ENCODE peak calls at places on chromosomes 1 and 21, in ten cellular contexts. One of them, this sample, is unnamed.

GRCh38 chr1:64721135-64721534 is 23.7 kb upstream of the RAVER2 start:
- DNase-seq in posterior cingulate gyrus: no peak
- DNase-seq in hypothalamus: no peak
- DNase-seq in kidney tubule cell: no peak
- DNase-seq in activated CD4-positive, alpha-beta T cell treated with anti-CD3 and anti-CD28 coated beads for 36 hours: no peak
- DNase-seq in NCI-H1105: no peak
- DNase-seq in heart left ventricle: no peak
- DNase-seq in T1000: no peak
- DNase-seq in DMS153: no peak
- DNase-seq in stimulated activated CD8-positive, alpha-beta memory T cell treated with anti-CD3 and anti-CD28 coated beads, Interleukin-15, amount 100 ng/mL, for 4 hours: no peak
- DNase-seq in this sample: no peak

GRCh38 chr1:165075725-165076370 is 280.7 kb downstream of the LMX1A start:
- DNase-seq in posterior cingulate gyrus: no peak
- DNase-seq in hypothalamus: no peak
- DNase-seq in kidney tubule cell: peak; percentile 15
- DNase-seq in activated CD4-positive, alpha-beta T cell treated with anti-CD3 and anti-CD28 coated beads for 36 hours: peak; percentile 15
- DNase-seq in NCI-H1105: no peak
- DNase-seq in heart left ventricle: no peak
- DNase-seq in T1000: no peak
- DNase-seq in DMS153: peak; percentile 34
- DNase-seq in stimulated activated CD8-positive, alpha-beta memory T cell treated with anti-CD3 and anti-CD28 coated beads, Interleukin-15, amount 100 ng/mL, for 4 hours: no peak
- DNase-seq in this sample: no peak

GRCh38 chr21:40681164-40681859 is 165.6 kb downstream of the DSCAM start:
- DNase-seq in posterior cingulate gyrus: peak; percentile 22
- DNase-seq in hypothalamus: no peak
- DNase-seq in kidney tubule cell: no peak
- DNase-seq in activated CD4-positive, alpha-beta T cell treated with anti-CD3 and anti-CD28 coated beads for 36 hours: no peak
- DNase-seq in NCI-H1105: peak; percentile 73
- DNase-seq in heart left ventricle: peak; percentile 11
- DNase-seq in T1000: no peak
- DNase-seq in DMS153: no peak
- DNase-seq in stimulated activated CD8-positive, alpha-beta memory T cell treated with anti-CD3 and anti-CD28 coated beads, Interleukin-15, amount 100 ng/mL, for 4 hours: no peak
- DNase-seq in this sample: no peak

GRCh38 chr1:212466913-212467650 is 34.4 kb downstream of the NENF start:
- DNase-seq in posterior cingulate gyrus: no peak
- DNase-seq in hypothalamus: no peak
- DNase-seq in kidney tubule cell: peak; percentile 17
- DNase-seq in activated CD4-positive, alpha-beta T cell treated with anti-CD3 and anti-CD28 coated beads for 36 hours: no peak
- DNase-seq in NCI-H1105: no peak
- DNase-seq in heart left ventricle: no peak
- DNase-seq in T1000: no peak
- DNase-seq in DMS153: no peak
- DNase-seq in stimulated activated CD8-positive, alpha-beta memory T cell treated with anti-CD3 and anti-CD28 coated beads, Interleukin-15, amount 100 ng/mL, for 4 hours: no peak
- DNase-seq in this sample: no peak

GRCh38 chr1:118918230-118918939 is 69.8 kb downstream of the TBX15 start:
- DNase-seq in posterior cingulate gyrus: no peak
- DNase-seq in hypothalamus: no peak
- DNase-seq in kidney tubule cell: no peak
- DNase-seq in activated CD4-positive, alpha-beta T cell treated with anti-CD3 and anti-CD28 coated beads for 36 hours: no peak
- DNase-seq in NCI-H1105: no peak
- DNase-seq in heart left ventricle: no peak
- DNase-seq in T1000: no peak
- DNase-seq in DMS153: no peak
- DNase-seq in stimulated activated CD8-positive, alpha-beta memory T cell treated with anti-CD3 and anti-CD28 coated beads, Interleukin-15, amount 100 ng/mL, for 4 hours: no peak
- DNase-seq in this sample: no peak

GRCh38 chr1:225770586-225771248 is 6.9 kb upstream of the SRP9 start:
- DNase-seq in posterior cingulate gyrus: no peak
- DNase-seq in hypothalamus: no peak
- DNase-seq in kidney tubule cell: no peak
- DNase-seq in activated CD4-positive, alpha-beta T cell treated with anti-CD3 and anti-CD28 coated beads for 36 hours: no peak
- DNase-seq in NCI-H1105: no peak
- DNase-seq in heart left ventricle: no peak
- DNase-seq in T1000: no peak
- DNase-seq in DMS153: no peak
- DNase-seq in stimulated activated CD8-positive, alpha-beta memory T cell treated with anti-CD3 and anti-CD28 coated beads, Interleukin-15, amount 100 ng/mL, for 4 hours: no peak
- DNase-seq in this sample: no peak

GRCh38 chr1:200272669-200273068 is 137.2 kb downstream of the ZNF281 start:
- DNase-seq in posterior cingulate gyrus: no peak
- DNase-seq in hypothalamus: no peak
- DNase-seq in kidney tubule cell: no peak
- DNase-seq in activated CD4-positive, alpha-beta T cell treated with anti-CD3 and anti-CD28 coated beads for 36 hours: no peak
- DNase-seq in NCI-H1105: no peak
- DNase-seq in heart left ventricle: no peak
- DNase-seq in T1000: no peak
- DNase-seq in DMS153: no peak
- DNase-seq in stimulated activated CD8-positive, alpha-beta memory T cell treated with anti-CD3 and anti-CD28 coated beads, Interleukin-15, amount 100 ng/mL, for 4 hours: no peak
- DNase-seq in this sample: no peak

GRCh38 chr1:161241682-161242081 is 3.7 kb upstream of the NR1I3 start:
- DNase-seq in posterior cingulate gyrus: no peak
- DNase-seq in hypothalamus: no peak
- DNase-seq in kidney tubule cell: no peak
- DNase-seq in activated CD4-positive, alpha-beta T cell treated with anti-CD3 and anti-CD28 coated beads for 36 hours: no peak
- DNase-seq in NCI-H1105: no peak
- DNase-seq in heart left ventricle: no peak
- DNase-seq in T1000: no peak
- DNase-seq in DMS153: no peak
- DNase-seq in stimulated activated CD8-positive, alpha-beta memory T cell treated with anti-CD3 and anti-CD28 coated beads, Interleukin-15, amount 100 ng/mL, for 4 hours: no peak
- DNase-seq in this sample: no peak

GRCh38 chr1:163877016-163877415 is 555.3 kb downstream of the NUF2 start:
- DNase-seq in posterior cingulate gyrus: no peak
- DNase-seq in hypothalamus: no peak
- DNase-seq in kidney tubule cell: no peak
- DNase-seq in activated CD4-positive, alpha-beta T cell treated with anti-CD3 and anti-CD28 coated beads for 36 hours: no peak
- DNase-seq in NCI-H1105: no peak
- DNase-seq in heart left ventricle: no peak
- DNase-seq in T1000: no peak
- DNase-seq in DMS153: no peak
- DNase-seq in stimulated activated CD8-positive, alpha-beta memory T cell treated with anti-CD3 and anti-CD28 coated beads, Interleukin-15, amount 100 ng/mL, for 4 hours: no peak
- DNase-seq in this sample: no peak

GRCh38 chr21:28334407-28334806 is 658.3 kb downstream of the LTN1 start:
- DNase-seq in posterior cingulate gyrus: no peak
- DNase-seq in hypothalamus: no peak
- DNase-seq in kidney tubule cell: peak; percentile 91
- DNase-seq in activated CD4-positive, alpha-beta T cell treated with anti-CD3 and anti-CD28 coated beads for 36 hours: peak; percentile 32
- DNase-seq in NCI-H1105: no peak
- DNase-seq in heart left ventricle: no peak
- DNase-seq in T1000: no peak
- DNase-seq in DMS153: no peak
- DNase-seq in stimulated activated CD8-positive, alpha-beta memory T cell treated with anti-CD3 and anti-CD28 coated beads, Interleukin-15, amount 100 ng/mL, for 4 hours: no peak
- DNase-seq in this sample: no peak

GRCh38 chr1:203555046-203555445 is 61.1 kb downstream of the OPTC start:
- DNase-seq in posterior cingulate gyrus: no peak
- DNase-seq in hypothalamus: no peak
- DNase-seq in kidney tubule cell: no peak
- DNase-seq in activated CD4-positive, alpha-beta T cell treated with anti-CD3 and anti-CD28 coated beads for 36 hours: no peak
- DNase-seq in NCI-H1105: no peak
- DNase-seq in heart left ventricle: peak; percentile 42
- DNase-seq in T1000: no peak
- DNase-seq in DMS153: no peak
- DNase-seq in stimulated activated CD8-positive, alpha-beta memory T cell treated with anti-CD3 and anti-CD28 coated beads, Interleukin-15, amount 100 ng/mL, for 4 hours: no peak
- DNase-seq in this sample: no peak

GRCh38 chr1:2233997-2234761 is 6.1 kb downstream of the SKI start:
- DNase-seq in posterior cingulate gyrus: no peak
- DNase-seq in hypothalamus: peak; percentile 33
- DNase-seq in kidney tubule cell: peak; percentile 36
- DNase-seq in activated CD4-positive, alpha-beta T cell treated with anti-CD3 and anti-CD28 coated beads for 36 hours: peak; percentile 81
- DNase-seq in NCI-H1105: no peak
- DNase-seq in heart left ventricle: peak; percentile 71
- DNase-seq in T1000: peak; percentile 52
- DNase-seq in DMS153: no peak
- DNase-seq in stimulated activated CD8-positive, alpha-beta memory T cell treated with anti-CD3 and anti-CD28 coated beads, Interleukin-15, amount 100 ng/mL, for 4 hours: peak; percentile 55
- DNase-seq in this sample: peak; percentile 90

GRCh38 chr1:196002906-196003305 is 605.3 kb downstream of the KCNT2 start:
- DNase-seq in posterior cingulate gyrus: no peak
- DNase-seq in hypothalamus: no peak
- DNase-seq in kidney tubule cell: peak; percentile 73
- DNase-seq in activated CD4-positive, alpha-beta T cell treated with anti-CD3 and anti-CD28 coated beads for 36 hours: no peak
- DNase-seq in NCI-H1105: no peak
- DNase-seq in heart left ventricle: no peak
- DNase-seq in T1000: no peak
- DNase-seq in DMS153: no peak
- DNase-seq in stimulated activated CD8-positive, alpha-beta memory T cell treated with anti-CD3 and anti-CD28 coated beads, Interleukin-15, amount 100 ng/mL, for 4 hours: no peak
- DNase-seq in this sample: no peak

GRCh38 chr1:155003227-155003765 is 694 bp downstream of the ZBTB7B start:
- DNase-seq in posterior cingulate gyrus: peak; percentile 17
- DNase-seq in hypothalamus: peak; percentile 37
- DNase-seq in kidney tubule cell: peak; percentile 57
- DNase-seq in activated CD4-positive, alpha-beta T cell treated with anti-CD3 and anti-CD28 coated beads for 36 hours: peak; percentile 58
- DNase-seq in NCI-H1105: peak; percentile 32
- DNase-seq in heart left ventricle: peak; percentile 46
- DNase-seq in T1000: no peak
- DNase-seq in DMS153: no peak
- DNase-seq in stimulated activated CD8-positive, alpha-beta memory T cell treated with anti-CD3 and anti-CD28 coated beads, Interleukin-15, amount 100 ng/mL, for 4 hours: no peak
- DNase-seq in this sample: no peak

GRCh38 chr1:88357690-88358089 is 326.4 kb upstream of the PKN2 start:
- DNase-seq in posterior cingulate gyrus: no peak
- DNase-seq in hypothalamus: no peak
- DNase-seq in kidney tubule cell: no peak
- DNase-seq in activated CD4-positive, alpha-beta T cell treated with anti-CD3 and anti-CD28 coated beads for 36 hours: no peak
- DNase-seq in NCI-H1105: no peak
- DNase-seq in heart left ventricle: no peak
- DNase-seq in T1000: no peak
- DNase-seq in DMS153: no peak
- DNase-seq in stimulated activated CD8-positive, alpha-beta memory T cell treated with anti-CD3 and anti-CD28 coated beads, Interleukin-15, amount 100 ng/mL, for 4 hours: no peak
- DNase-seq in this sample: no peak

GRCh38 chr1:151491641-151492040 is 19.5 kb upstream of the CGN start:
- DNase-seq in posterior cingulate gyrus: no peak
- DNase-seq in hypothalamus: no peak
- DNase-seq in kidney tubule cell: no peak
- DNase-seq in activated CD4-positive, alpha-beta T cell treated with anti-CD3 and anti-CD28 coated beads for 36 hours: no peak
- DNase-seq in NCI-H1105: no peak
- DNase-seq in heart left ventricle: no peak
- DNase-seq in T1000: no peak
- DNase-seq in DMS153: no peak
- DNase-seq in stimulated activated CD8-positive, alpha-beta memory T cell treated with anti-CD3 and anti-CD28 coated beads, Interleukin-15, amount 100 ng/mL, for 4 hours: no peak
- DNase-seq in this sample: no peak

GRCh38 chr21:38806153-38806941 is 618 bp downstream of the ETS2 start:
- DNase-seq in posterior cingulate gyrus: no peak
- DNase-seq in hypothalamus: no peak
- DNase-seq in kidney tubule cell: peak; percentile 25
- DNase-seq in activated CD4-positive, alpha-beta T cell treated with anti-CD3 and anti-CD28 coated beads for 36 hours: peak; percentile 59
- DNase-seq in NCI-H1105: peak; percentile 19
- DNase-seq in heart left ventricle: peak; percentile 49
- DNase-seq in T1000: no peak
- DNase-seq in DMS153: no peak
- DNase-seq in stimulated activated CD8-positive, alpha-beta memory T cell treated with anti-CD3 and anti-CD28 coated beads, Interleukin-15, amount 100 ng/mL, for 4 hours: peak; percentile 14
- DNase-seq in this sample: no peak

GRCh38 chr1:206921772-206922265 is at the start of gene FCMR:
- DNase-seq in posterior cingulate gyrus: no peak
- DNase-seq in hypothalamus: no peak
- DNase-seq in kidney tubule cell: no peak
- DNase-seq in activated CD4-positive, alpha-beta T cell treated with anti-CD3 and anti-CD28 coated beads for 36 hours: peak; percentile 50
- DNase-seq in NCI-H1105: no peak
- DNase-seq in heart left ventricle: peak; percentile 26
- DNase-seq in T1000: no peak
- DNase-seq in DMS153: peak; percentile 73
- DNase-seq in stimulated activated CD8-positive, alpha-beta memory T cell treated with anti-CD3 and anti-CD28 coated beads, Interleukin-15, amount 100 ng/mL, for 4 hours: no peak
- DNase-seq in this sample: peak; percentile 36

GRCh38 chr1:187047298-187047697 is 218.5 kb downstream of the PLA2G4A start:
- DNase-seq in posterior cingulate gyrus: no peak
- DNase-seq in hypothalamus: no peak
- DNase-seq in kidney tubule cell: no peak
- DNase-seq in activated CD4-positive, alpha-beta T cell treated with anti-CD3 and anti-CD28 coated beads for 36 hours: no peak
- DNase-seq in NCI-H1105: no peak
- DNase-seq in heart left ventricle: no peak
- DNase-seq in T1000: no peak
- DNase-seq in DMS153: no peak
- DNase-seq in stimulated activated CD8-positive, alpha-beta memory T cell treated with anti-CD3 and anti-CD28 coated beads, Interleukin-15, amount 100 ng/mL, for 4 hours: no peak
- DNase-seq in this sample: no peak

GRCh38 chr1:229093546-229094336 is 177.2 kb upstream of the RAB4A start:
- DNase-seq in posterior cingulate gyrus: no peak
- DNase-seq in hypothalamus: no peak
- DNase-seq in kidney tubule cell: peak; percentile 54
- DNase-seq in activated CD4-positive, alpha-beta T cell treated with anti-CD3 and anti-CD28 coated beads for 36 hours: no peak
- DNase-seq in NCI-H1105: no peak
- DNase-seq in heart left ventricle: no peak
- DNase-seq in T1000: no peak
- DNase-seq in DMS153: peak; percentile 88
- DNase-seq in stimulated activated CD8-positive, alpha-beta memory T cell treated with anti-CD3 and anti-CD28 coated beads, Interleukin-15, amount 100 ng/mL, for 4 hours: no peak
- DNase-seq in this sample: no peak